ENCODE peak calls at places on chromosomes 1 and 21, in nine cellular contexts. One of them, this sample, is unnamed.

GRCh38 chr1:29875557-29876028 is 639.3 kb downstream of the PTPRU start:
- DNase-seq in activated naive CD4-positive, alpha-beta T cell: no peak
- DNase-seq in A549: no peak
- DNase-seq in breast epithelium: no peak
- DNase-seq in LNCaP clone FGC: no peak
- DNase-seq in ELF-1: no peak
- DNase-seq in HL-60: no peak
- DNase-seq in gastrocnemius medialis: no peak
- DNase-seq in RWPE1: peak
- DNase-seq in this sample: peak

GRCh38 chr1:165075725-165076370 is 280.7 kb downstream of the LMX1A start:
- DNase-seq in A549: peak
- DNase-seq in ELF-1: peak
- DNase-seq in activated naive CD4-positive, alpha-beta T cell: no peak
- DNase-seq in RWPE1: peak
- DNase-seq in LNCaP clone FGC: peak
- DNase-seq in breast epithelium: no peak
- DNase-seq in HL-60: peak
- DNase-seq in gastrocnemius medialis: no peak
- DNase-seq in this sample: peak

GRCh38 chr1:181984006-181984405 is 77.5 kb downstream of the ZNF648 start:
- DNase-seq in activated naive CD4-positive, alpha-beta T cell: no peak
- DNase-seq in ELF-1: no peak
- DNase-seq in HL-60: no peak
- DNase-seq in LNCaP clone FGC: no peak
- DNase-seq in A549: no peak
- DNase-seq in RWPE1: no peak
- DNase-seq in gastrocnemius medialis: no peak
- DNase-seq in breast epithelium: no peak
- DNase-seq in this sample: no peak

GRCh38 chr1:234620786-234621468 is 10.9 kb upstream of the IRF2BP2 start:
- DNase-seq in A549: no peak
- DNase-seq in breast epithelium: no peak
- DNase-seq in LNCaP clone FGC: no peak
- DNase-seq in activated naive CD4-positive, alpha-beta T cell: no peak
- DNase-seq in gastrocnemius medialis: no peak
- DNase-seq in RWPE1: no peak
- DNase-seq in HL-60: no peak
- DNase-seq in ELF-1: no peak
- DNase-seq in this sample: no peak

GRCh38 chr1:173241528-173242347 is 34.6 kb upstream of the TNFSF4 start:
- DNase-seq in RWPE1: no peak
- DNase-seq in HL-60: no peak
- DNase-seq in gastrocnemius medialis: no peak
- DNase-seq in A549: no peak
- DNase-seq in LNCaP clone FGC: no peak
- DNase-seq in activated naive CD4-positive, alpha-beta T cell: no peak
- DNase-seq in breast epithelium: no peak
- DNase-seq in ELF-1: no peak
- DNase-seq in this sample: no peak

GRCh38 chr1:183070234-183070922 is 47.2 kb downstream of the LAMC1 start:
- DNase-seq in gastrocnemius medialis: no peak
- DNase-seq in breast epithelium: no peak
- DNase-seq in HL-60: no peak
- DNase-seq in LNCaP clone FGC: no peak
- DNase-seq in activated naive CD4-positive, alpha-beta T cell: no peak
- DNase-seq in A549: no peak
- DNase-seq in ELF-1: no peak
- DNase-seq in RWPE1: no peak
- DNase-seq in this sample: no peak

GRCh38 chr1:151584278-151584677 is 27.6 kb upstream of the SNX27 start:
- DNase-seq in A549: no peak
- DNase-seq in LNCaP clone FGC: no peak
- DNase-seq in HL-60: no peak
- DNase-seq in RWPE1: peak
- DNase-seq in ELF-1: no peak
- DNase-seq in gastrocnemius medialis: no peak
- DNase-seq in breast epithelium: no peak
- DNase-seq in activated naive CD4-positive, alpha-beta T cell: no peak
- DNase-seq in this sample: no peak

GRCh38 chr21:37422382-37422781 is 55.8 kb downstream of the DYRK1A start:
- DNase-seq in activated naive CD4-positive, alpha-beta T cell: no peak
- DNase-seq in LNCaP clone FGC: no peak
- DNase-seq in RWPE1: no peak
- DNase-seq in breast epithelium: no peak
- DNase-seq in HL-60: no peak
- DNase-seq in ELF-1: no peak
- DNase-seq in gastrocnemius medialis: no peak
- DNase-seq in A549: no peak
- DNase-seq in this sample: no peak

GRCh38 chr21:34830386-34831140 is 161.8 kb downstream of the CLIC6 start:
- DNase-seq in ELF-1: no peak
- DNase-seq in HL-60: no peak
- DNase-seq in A549: no peak
- DNase-seq in RWPE1: no peak
- DNase-seq in breast epithelium: no peak
- DNase-seq in activated naive CD4-positive, alpha-beta T cell: no peak
- DNase-seq in gastrocnemius medialis: no peak
- DNase-seq in LNCaP clone FGC: no peak
- DNase-seq in this sample: no peak

GRCh38 chr1:28371011-28371378 is 1.5 kb downstream of the PHACTR4 start:
- DNase-seq in A549: no peak
- DNase-seq in breast epithelium: no peak
- DNase-seq in RWPE1: no peak
- DNase-seq in HL-60: no peak
- DNase-seq in activated naive CD4-positive, alpha-beta T cell: no peak
- DNase-seq in ELF-1: no peak
- DNase-seq in gastrocnemius medialis: no peak
- DNase-seq in LNCaP clone FGC: no peak
- DNase-seq in this sample: no peak

GRCh38 chr1:42784946-42785693 is at the start of gene TMEM269:
- DNase-seq in ELF-1: no peak
- DNase-seq in RWPE1: no peak
- DNase-seq in activated naive CD4-positive, alpha-beta T cell: no peak
- DNase-seq in gastrocnemius medialis: no peak
- DNase-seq in breast epithelium: no peak
- DNase-seq in A549: no peak
- DNase-seq in HL-60: no peak
- DNase-seq in LNCaP clone FGC: no peak
- DNase-seq in this sample: no peak